ENCODE peak calls at places on chromosomes 1 and 21, in ten cellular contexts. V is stomach, B is A549, M is ovary, T is suprapubic skin, E is GM12878, Z is transverse colon, W is SK-N-SH, U is upper lobe of left lung, P is K562. L is an unnamed sample.

GRCh38 chr1:5585256-5585655 is 407.0 kb downstream of the NPHP4 start:
- DNase-seq in V (no peak), B (no peak), M (no peak), T (no peak), E (no peak), Z (no peak), W (no peak), U (no peak), P (no peak), L (peak)

GRCh38 chr1:244992833-244993232 is 128.5 kb upstream of the HNRNPU start:
- DNase-seq in V (no peak), B (no peak), M (no peak), T (no peak), E (no peak), Z (no peak), W (no peak), U (no peak), P (no peak), L (no peak)

GRCh38 chr1:162232034-162232433 is 144.6 kb downstream of the SPATA46 start:
- DNase-seq in V (no peak), B (no peak), M (no peak), T (no peak), E (no peak), Z (no peak), W (no peak), U (no peak), P (no peak), L (no peak)

GRCh38 chr1:175162955-175163354 is 29.6 kb downstream of the KIAA0040 start:
- DNase-seq in V (no peak), B (no peak), M (no peak), T (no peak), E (no peak), Z (no peak), W (no peak), U (no peak), P (no peak), L (no peak)

GRCh38 chr1:79193211-79194079 is 186.9 kb upstream of the ADGRL4 start:
- DNase-seq in V (no peak), B (peak), M (no peak), T (no peak), E (peak), Z (no peak), W (no peak), U (no peak), P (no peak), L (no peak)

GRCh38 chr1:198623920-198624647 is 14.8 kb upstream of the PTPRC start:
- DNase-seq in V (no peak), B (no peak), M (no peak), T (no peak), E (no peak), Z (no peak), W (no peak), U (no peak), P (no peak), L (no peak)

GRCh38 chr21:34073749-34074282 is 438 bp downstream of the MRPS6 start:
- DNase-seq in V (peak), B (no peak), M (peak), T (peak), E (no peak), Z (peak), W (peak), U (peak), P (peak), L (no peak)

GRCh38 chr21:31136891-31137290 is 98.6 kb upstream of the KRTAP19-8 start:
- DNase-seq in V (no peak), B (no peak), M (no peak), T (no peak), E (peak), Z (no peak), W (peak), U (no peak), P (peak), L (no peak)

GRCh38 chr1:54709547-54710292 is 5.9 kb upstream of the TTC4 start:
- DNase-seq in V (no peak), B (no peak), M (no peak), T (no peak), E (no peak), Z (no peak), W (no peak), U (no peak), P (no peak), L (no peak)

GRCh38 chr1:171486048-171486519 is 754 bp downstream of the PRRC2C start:
- DNase-seq in V (peak), B (peak), M (no peak), T (no peak), E (peak), Z (peak), W (no peak), U (peak), P (peak), L (no peak)

GRCh38 chr1:171488190-171488929 is 3.0 kb downstream of the PRRC2C start:
- DNase-seq in V (no peak), B (no peak), M (no peak), T (no peak), E (no peak), Z (no peak), W (no peak), U (no peak), P (no peak), L (no peak)

GRCh38 chr1:171485375-171486047 is at the start of gene PRRC2C:
- DNase-seq in V (peak), B (peak), M (peak), T (peak), E (peak), Z (peak), W (peak), U (peak), P (peak), L (peak)

GRCh38 chr1:171487038-171487437 is 1.7 kb downstream of the PRRC2C start:
- DNase-seq in V (no peak), B (no peak), M (no peak), T (no peak), E (no peak), Z (no peak), W (no peak), U (no peak), P (no peak), L (no peak)

GRCh38 chr1:171484760-171485374 is 463 bp upstream of the PRRC2C start:
- DNase-seq in V (no peak), B (no peak), M (no peak), T (no peak), E (no peak), Z (no peak), W (peak), U (no peak), P (no peak), L (no peak)
- H3K4me3 ChIP-seq in V (peak), B (peak), M (peak), T (peak), E (peak), Z (peak), W (peak), U (peak), P (peak), L (peak)

DNA sequence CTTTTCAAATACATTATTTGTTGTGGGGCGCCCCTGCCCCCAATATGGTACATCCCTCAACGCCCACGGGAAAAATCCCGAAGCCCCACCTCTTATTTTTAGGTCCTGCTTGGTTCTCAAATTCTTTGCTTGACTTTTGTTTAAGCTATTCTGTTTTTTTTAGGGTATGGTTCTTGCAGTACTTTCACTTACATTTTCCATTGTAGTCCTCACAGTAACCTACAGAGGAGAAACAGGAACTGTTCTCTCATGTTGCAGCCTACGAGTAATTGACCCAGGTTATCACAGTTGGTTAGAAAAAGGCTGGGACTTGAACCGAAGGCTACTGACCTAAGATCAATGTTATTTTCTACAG is 699 bp upstream of the C21orf91 start:
- DNase-seq in V (no peak), B (no peak), M (no peak), T (no peak), E (no peak), Z (no peak), W (peak), U (no peak), P (peak), L (no peak)
- TF ChIP-seq EP300 in V (no peak), B (no peak), M (no peak), T (no peak), E (peak), Z (no peak), W (no peak), U (no peak), P (no peak), L (no peak)

DNA sequence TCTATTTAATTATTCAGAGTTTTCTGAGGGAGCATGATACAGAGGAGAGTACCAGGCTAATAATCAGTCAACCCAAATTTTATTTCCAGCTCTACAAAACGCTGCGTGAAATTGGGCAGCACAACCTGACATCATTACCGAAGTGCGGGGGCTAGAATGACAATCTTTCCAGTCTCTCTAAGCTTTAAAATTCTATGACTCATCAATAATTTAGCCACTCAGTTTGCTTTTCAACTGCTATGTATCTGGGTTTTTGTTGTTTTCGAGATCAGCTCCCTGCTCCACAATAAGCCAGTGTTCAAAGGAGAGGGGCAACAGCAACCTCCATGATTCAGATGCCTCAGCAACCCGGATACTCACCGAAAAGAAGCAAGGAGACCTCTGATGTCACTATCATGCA is 13.9 kb downstream of the SORT1 start:
- DNase-seq in V (no peak), B (no peak), M (no peak), T (no peak), E (no peak), Z (no peak), W (no peak), U (no peak), P (peak), L (no peak)
- H3K4me3 ChIP-seq in V (no peak), B (no peak), M (no peak), T (no peak), E (no peak), Z (no peak), W (no peak), U (no peak), P (no peak), L (no peak)

GRCh38 chr1:110765640-110766335 is 91.0 kb upstream of the KCNA3 start:
- DNase-seq in V (no peak), B (peak), M (no peak), T (no peak), E (no peak), Z (peak), W (peak), U (no peak), P (peak), L (no peak)
- TF ChIP-seq EP300 in V (no peak), B (no peak), M (no peak), T (no peak), E (no peak), Z (no peak), W (no peak), U (no peak), P (no peak), L (no peak)

GRCh38 chr1:161082483-161082882 is 6.9 kb downstream of the NECTIN4 start:
- DNase-seq in V (no peak), B (no peak), M (no peak), T (no peak), E (no peak), Z (no peak), W (no peak), U (no peak), P (no peak), L (no peak)

GRCh38 chr1:161084205-161084988 is 5.0 kb downstream of the NECTIN4 start:
- DNase-seq in V (no peak), B (no peak), M (no peak), T (no peak), E (no peak), Z (no peak), W (no peak), U (no peak), P (no peak), L (no peak)

GRCh38 chr1:161081519-161081918 is 7.8 kb downstream of the NECTIN4 start:
- DNase-seq in V (no peak), B (no peak), M (no peak), T (no peak), E (no peak), Z (no peak), W (no peak), U (no peak), P (no peak), L (no peak)

GRCh38 chr1:161083743-161084084 is 5.6 kb downstream of the NECTIN4 start:
- DNase-seq in V (no peak), B (no peak), M (no peak), T (no peak), E (no peak), Z (no peak), W (no peak), U (no peak), P (no peak), L (no peak)

GRCh38 chr1:161082996-161083742 is 6.2 kb downstream of the NECTIN4 start:
- DNase-seq in V (peak), B (peak), M (no peak), T (peak), E (no peak), Z (peak), W (peak), U (peak), P (peak), L (no peak)
- H3K4me3 ChIP-seq in V (no peak), B (no peak), M (no peak), T (peak), E (no peak), Z (no peak), W (no peak), U (no peak), P (no peak), L (no peak)

DNA sequence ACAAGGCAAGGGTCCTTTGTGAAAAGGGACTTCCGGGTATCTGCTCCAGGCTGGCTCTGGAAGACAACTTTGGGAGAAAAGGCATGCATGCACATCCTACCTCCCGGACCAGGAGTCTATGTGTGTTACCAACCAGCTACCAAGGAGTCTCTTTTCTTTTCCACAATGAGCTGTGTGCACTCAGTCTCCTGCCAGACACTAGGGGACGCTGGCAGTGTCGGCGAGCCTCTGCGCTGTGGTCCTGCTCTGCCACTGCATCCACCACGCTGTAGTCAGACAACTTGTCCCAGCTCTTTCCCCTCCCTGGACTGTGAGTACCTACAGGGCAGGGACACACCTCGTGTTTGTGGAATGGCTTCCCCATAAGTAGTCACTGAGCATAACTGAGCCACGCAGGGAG is 5.1 kb upstream of the SSR2 start:
- DNase-seq in V (peak), B (peak), M (no peak), T (no peak), E (no peak), Z (peak), W (peak), U (peak), P (peak), L (no peak)
- TF ChIP-seq EP300 in V (no peak), B (no peak), M (no peak), T (no peak), E (no peak), Z (no peak), W (no peak), U (no peak), P (no peak), L (no peak)